ENCODE peak calls at places on chromosomes 13 and 19, in ten cellular contexts. Q is adrenal gland, P is astrocyte of the spinal cord, X is CD14-positive monocyte, Z is GM23338, U is NB4, T is thoracic aorta, D is left ventricle myocardium inferior, O is heart left ventricle, N is ovary. S is an unnamed sample.

GRCh38 chr13:101339202-101339601 is 77.1 kb downstream of the NALCN start:
- DNase-seq in O (no peak), X (no peak), P (no peak), N (no peak), U (no peak), Q (no peak), T (no peak), Z (no peak), D (no peak), S (no peak)

GRCh38 chr13:46961719-46962118 is 64.9 kb upstream of the HTR2A start:
- DNase-seq in Z (no peak), N (no peak), O (no peak), U (peak), T (no peak), D (no peak), P (peak), X (peak), Q (peak), S (no peak)

GRCh38 chr19:32201661-32202060 is 143.7 kb upstream of the ZNF507 start:
- DNase-seq in P (no peak), Z (no peak), N (no peak), T (no peak), O (no peak), X (no peak), D (no peak), U (peak), Q (no peak), S (no peak)

GRCh38 chr19:35298561-35298972 is 6.6 kb downstream of the MAG start:
- DNase-seq in P (no peak), Z (no peak), D (no peak), T (no peak), N (no peak), U (no peak), Q (no peak), X (no peak), O (no peak), S (no peak)

GRCh38 chr13:110015253-110015652 is 228.9 kb upstream of the IRS2 start:
- DNase-seq in O (no peak), D (peak), U (no peak), P (peak), N (no peak), Q (no peak), X (no peak), T (no peak), Z (no peak), S (no peak)

GRCh38 chr19:5173993-5174392 is 166.6 kb downstream of the PTPRS start:
- DNase-seq in X (no peak), N (no peak), D (no peak), U (no peak), Z (no peak), T (no peak), O (peak), Q (no peak), P (no peak), S (no peak)

GRCh38 chr19:44010468-44010867 is 7.7 kb downstream of the ZNF230 start:
- DNase-seq in X (no peak), U (no peak), O (no peak), Z (no peak), D (no peak), Q (no peak), N (no peak), T (no peak), P (no peak), S (no peak)

GRCh38 chr13:44818428-44818827 is 170.8 kb downstream of the NUFIP1 start:
- DNase-seq in Z (peak), O (no peak), Q (no peak), P (peak), U (peak), D (no peak), X (no peak), N (no peak), T (no peak), S (no peak)

GRCh38 chr19:9945319-9945966 is 9.1 kb upstream of the OLFM2 start:
- DNase-seq in T (peak), P (peak), U (peak), Z (peak), X (no peak), Q (peak), D (peak), O (peak), N (peak), S (peak)

DNA sequence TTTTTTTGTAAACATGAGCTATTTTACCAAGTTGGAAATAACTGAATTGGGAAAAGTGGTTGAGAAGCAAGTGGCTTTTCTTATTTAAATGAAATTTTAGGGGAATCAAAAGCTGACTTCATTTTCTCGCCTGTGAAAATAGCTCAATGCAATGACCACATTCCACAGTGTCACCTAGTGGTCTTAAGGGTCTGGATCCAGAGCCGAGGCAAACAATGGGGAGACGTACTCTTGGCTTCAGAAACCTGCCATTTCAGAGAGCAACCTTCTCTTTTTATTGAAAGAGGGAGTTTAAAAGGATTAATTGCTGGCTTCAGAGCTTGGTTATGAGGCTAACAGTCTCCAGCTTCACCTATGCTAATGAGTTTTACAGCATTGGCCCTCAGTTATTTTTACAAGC is 39.7 kb upstream of the RXFP2 start:
- DNase-seq in D (no peak), O (no peak), T (no peak), P (no peak), Z (peak), N (no peak), X (no peak), U (peak), Q (no peak), S (no peak)
- TF ChIP-seq CTCF in D (peak), O (no peak), T (no peak), P (peak), Z (peak), N (no peak), X (no peak), U (peak), Q (no peak), S (peak)

GRCh38 chr13:108733141-108733540 is 103.7 kb downstream of the MYO16 start:
- DNase-seq in T (no peak), P (no peak), N (no peak), O (no peak), Z (no peak), Q (no peak), U (no peak), D (no peak), X (no peak), S (no peak)

GRCh38 chr13:108728370-108728769 is 99.0 kb downstream of the MYO16 start:
- DNase-seq in P (no peak), T (no peak), O (no peak), D (no peak), N (no peak), U (peak), Q (no peak), X (no peak), Z (peak), S (no peak)
- TF ChIP-seq CTCF in P (no peak), T (no peak), O (no peak), D (no peak), N (no peak), U (peak), Q (no peak), X (no peak), Z (peak), S (no peak)

GRCh38 chr19:19026299-19026971 is 6.9 kb downstream of the SUGP2 start:
- DNase-seq in P (no peak), U (peak), Q (no peak), N (no peak), T (no peak), X (no peak), D (no peak), Z (peak), O (no peak), S (no peak)
- TF ChIP-seq CTCF in P (no peak), U (peak), Q (no peak), N (no peak), T (no peak), X (no peak), D (no peak), Z (no peak), O (no peak), S (peak)

GRCh38 chr19:54390942-54391577 is 24.2 kb upstream of the TTYH1 start:
- DNase-seq in X (no peak), N (peak), Z (peak), D (no peak), Q (no peak), P (peak), O (no peak), T (no peak), U (peak), S (no peak)

GRCh38 chr19:54392078-54392477 is 23.2 kb upstream of the TTYH1 start:
- DNase-seq in X (no peak), T (no peak), U (no peak), D (no peak), N (no peak), O (no peak), Q (no peak), P (no peak), Z (no peak), S (no peak)

GRCh38 chr19:54393381-54393780 is 21.9 kb upstream of the TTYH1 start:
- DNase-seq in N (no peak), Q (no peak), P (no peak), Z (no peak), D (no peak), T (no peak), U (no peak), X (no peak), O (no peak), S (no peak)

GRCh38 chr19:54389556-54389955 is 24.8 kb upstream of the LAIR1 start:
- DNase-seq in T (no peak), P (no peak), U (peak), N (no peak), Q (no peak), O (no peak), X (no peak), Z (no peak), D (no peak), S (no peak)

DNA sequence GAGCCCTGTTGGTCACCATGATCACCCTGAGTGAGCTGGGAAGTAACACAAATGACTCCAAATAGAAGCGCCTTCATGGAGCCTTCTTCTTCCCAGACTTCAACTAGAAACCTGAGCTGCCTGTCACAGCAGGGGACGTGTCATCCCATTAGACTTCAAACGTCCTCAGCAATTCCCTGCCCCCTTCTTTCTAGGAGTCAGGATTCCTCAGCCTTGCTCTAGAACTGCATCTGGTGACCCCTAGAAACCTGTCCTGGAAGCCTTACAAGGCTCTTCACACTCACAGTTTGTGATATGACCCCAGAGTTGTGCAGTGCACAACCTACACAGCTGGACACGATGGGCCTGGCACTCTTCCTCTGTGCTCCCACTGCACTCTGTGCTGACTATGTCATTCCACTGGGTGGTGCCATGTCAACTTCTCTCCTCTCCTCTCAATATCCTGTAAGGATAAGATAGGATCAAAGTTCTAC is 23.6 kb upstream of the TTYH1 start:
- DNase-seq in X (no peak), Q (no peak), N (no peak), P (no peak), O (no peak), D (no peak), Z (peak), T (no peak), U (no peak), S (no peak)
- TF ChIP-seq CTCF in X (no peak), Q (no peak), N (no peak), P (no peak), O (no peak), D (no peak), Z (peak), T (no peak), U (peak), S (no peak)

GRCh38 chr13:73225983-73226382 is 167.2 kb downstream of the KLF5 start:
- DNase-seq in N (no peak), D (no peak), Q (no peak), T (no peak), U (no peak), Z (no peak), P (no peak), O (no peak), X (no peak), S (no peak)

GRCh38 chr13:73231456-73231855 is 172.7 kb downstream of the KLF5 start:
- DNase-seq in P (no peak), T (no peak), X (no peak), Z (no peak), N (no peak), O (no peak), Q (no peak), U (peak), D (no peak), S (no peak)

GRCh38 chr13:73230714-73231113 is 171.9 kb downstream of the KLF5 start:
- DNase-seq in O (no peak), Z (no peak), N (no peak), P (no peak), Q (no peak), U (peak), T (no peak), D (no peak), X (peak), S (no peak)

GRCh38 chr13:73224708-73225107 is 165.9 kb downstream of the KLF5 start:
- DNase-seq in Z (no peak), P (peak), D (no peak), N (no peak), U (peak), T (no peak), Q (no peak), X (no peak), O (no peak), S (no peak)

DNA sequence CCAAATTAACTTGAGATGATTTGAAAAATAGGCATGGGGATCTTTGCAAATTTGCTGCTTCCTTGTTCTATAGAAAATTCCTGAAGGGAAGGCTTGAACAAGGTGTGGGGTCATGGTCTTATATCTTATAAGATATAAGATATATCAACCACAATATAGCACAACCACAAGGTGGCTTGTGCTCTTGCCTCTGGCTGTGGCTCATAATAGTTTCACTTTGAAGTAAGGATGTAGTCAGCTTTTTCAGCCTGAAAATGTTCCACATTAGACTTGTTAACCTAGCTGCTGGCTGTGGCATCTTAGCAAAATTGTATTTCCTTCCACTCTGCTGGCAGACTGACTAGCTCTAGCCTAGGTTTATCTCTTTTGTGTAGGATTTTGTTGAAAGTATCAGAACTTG is 169.7 kb downstream of the KLF5 start:
- DNase-seq in N (no peak), Q (no peak), Z (no peak), P (peak), U (no peak), X (no peak), T (no peak), O (no peak), D (no peak), S (no peak)
- TF ChIP-seq CTCF in N (no peak), Q (no peak), Z (no peak), P (peak), U (no peak), X (no peak), T (no peak), O (no peak), D (no peak), S (no peak)

DNA sequence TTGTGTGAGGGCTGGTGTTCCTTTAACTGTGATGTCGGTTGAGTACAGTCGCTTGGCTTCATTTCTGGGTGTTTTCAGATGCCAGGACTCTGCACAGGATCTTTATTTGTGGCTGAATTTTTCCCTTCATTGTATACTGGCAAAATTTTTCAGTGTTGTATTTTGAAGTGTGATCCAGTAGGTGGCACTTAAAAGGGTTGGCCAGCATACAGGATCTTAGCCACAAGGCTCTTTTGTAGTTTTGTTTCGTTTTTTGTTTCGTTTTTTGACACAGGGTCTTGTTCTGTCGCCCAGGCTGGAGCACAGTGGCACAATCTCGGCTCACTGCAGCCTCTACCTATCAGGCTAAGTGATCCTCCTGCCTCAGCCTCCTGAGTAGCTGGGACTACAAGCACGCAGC is 8.7 kb downstream of the FCAR start:
- DNase-seq in P (no peak), D (no peak), Q (no peak), U (peak), T (no peak), Z (no peak), O (no peak), X (no peak), N (no peak), S (no peak)
- TF ChIP-seq CTCF in P (no peak), D (no peak), Q (no peak), U (no peak), T (no peak), Z (peak), O (no peak), X (peak), N (no peak), S (no peak)

GRCh38 chr19:55526216-55527196 is 10.4 kb downstream of the SBK2 start:
- DNase-seq in U (no peak), Z (peak), T (no peak), N (peak), Q (peak), P (peak), O (peak), D (peak), X (no peak), S (peak)

GRCh38 chr19:55525289-55526101 is 11.4 kb downstream of the SBK2 start:
- DNase-seq in N (no peak), Z (no peak), T (no peak), D (no peak), X (no peak), P (no peak), U (no peak), Q (no peak), O (no peak), S (no peak)

GRCh38 chr19:55529636-55530230 is 7.2 kb downstream of the SBK2 start:
- DNase-seq in U (no peak), D (no peak), T (no peak), P (no peak), Q (no peak), Z (no peak), O (no peak), N (no peak), X (no peak), S (no peak)

GRCh38 chr19:55527197-55528029 is 9.5 kb downstream of the SBK2 start:
- DNase-seq in Q (no peak), Z (no peak), T (no peak), D (no peak), U (no peak), O (no peak), N (no peak), X (no peak), P (no peak), S (no peak)

GRCh38 chr19:55528030-55528801 is 8.7 kb downstream of the SBK2 start:
- DNase-seq in O (no peak), Z (no peak), N (no peak), U (no peak), X (no peak), D (no peak), T (no peak), P (peak), Q (no peak), S (no peak)
- TF ChIP-seq CTCF in O (no peak), Z (no peak), N (no peak), U (no peak), X (no peak), D (no peak), T (no peak), P (peak), Q (no peak), S (no peak)